ENCODE peak calls at places on chromosomes 12 and 14, in eight cellular contexts. Y is GM23248, O is hepatocyte, X is IMR-90, T is NT2/D1, C is heart left ventricle, J is HAP-1, P is ovary. W is an unnamed sample.

GRCh38 chr12:4278582-4278939 is 5.0 kb downstream of the CCND2 start:
- DNase-seq in J (no peak), O (peak), P (no peak), C (peak), Y (no peak), X (no peak), T (no peak), W (no peak)

GRCh38 chr14:48973136-48973535 is 613.0 kb downstream of the RPS29 start:
- DNase-seq in O (peak), P (no peak), C (no peak), X (peak), T (no peak), J (no peak), Y (peak), W (no peak)

GRCh38 chr14:36662543-36663403 is 1.1 kb downstream of the PAX9 start:
- DNase-seq in J (no peak), T (no peak), X (no peak), O (no peak), C (no peak), Y (peak), P (no peak), W (no peak)

GRCh38 chr14:92692822-92693226 is 55.6 kb downstream of the LGMN start:
- DNase-seq in J (no peak), O (no peak), C (peak), P (peak), Y (peak), T (no peak), X (peak), W (no peak)

GRCh38 chr12:124233041-124233836 is 61.7 kb upstream of the RFLNA start:
- DNase-seq in O (peak), P (no peak), C (no peak), Y (peak), T (no peak), X (peak), J (no peak), W (peak)

GRCh38 chr12:24045816-24046257 is 96.4 kb upstream of the SOX5 start:
- DNase-seq in T (no peak), J (no peak), X (peak), P (no peak), C (peak), Y (no peak), O (peak), W (no peak)

GRCh38 chr12:103884316-103884715 is 43.3 kb upstream of the NT5DC3 start:
- DNase-seq in Y (peak), P (peak), O (peak), C (no peak), J (no peak), X (peak), T (no peak), W (no peak)

GRCh38 chr12:30822385-30823139 is 67.8 kb upstream of the CAPRIN2 start:
- DNase-seq in O (peak), P (peak), T (peak), C (peak), Y (peak), X (peak), J (peak), W (no peak)

GRCh38 chr12:1457901-1458300 is 136.5 kb downstream of the FBXL14 start:
- DNase-seq in O (no peak), T (no peak), X (peak), P (no peak), Y (peak), J (no peak), C (peak), W (no peak)

GRCh38 chr12:11814362-11814761 is 164.9 kb downstream of the ETV6 start:
- DNase-seq in O (peak), X (peak), J (peak), Y (peak), T (no peak), C (no peak), P (no peak), W (peak)

GRCh38 chr12:6451348-6452244 is at the start of gene TAPBPL:
- DNase-seq in T (peak), O (peak), Y (peak), J (no peak), X (peak), C (peak), P (peak), W (peak)

GRCh38 chr14:24887623-24888304 is 162.2 kb downstream of the STXBP6 start:
- DNase-seq in X (peak), P (no peak), O (no peak), T (no peak), Y (peak), C (no peak), J (no peak), W (peak)

GRCh38 chr12:66048843-66049537 is 81.6 kb downstream of the LLPH start:
- DNase-seq in X (peak), P (no peak), T (no peak), Y (peak), O (peak), C (no peak), J (no peak), W (no peak)

GRCh38 chr12:67630373-67631088 is 18.0 kb upstream of the DYRK2 start:
- DNase-seq in T (no peak), O (no peak), Y (no peak), J (peak), X (no peak), P (peak), C (peak), W (peak)

GRCh38 chr12:24780969-24781368 is 167.9 kb downstream of the BCAT1 start:
- DNase-seq in X (peak), O (no peak), P (no peak), Y (peak), C (no peak), J (no peak), T (peak), W (no peak)

GRCh38 chr12:54641554-54641953 is 6.6 kb downstream of the DCD start:
- DNase-seq in Y (no peak), C (no peak), T (no peak), J (no peak), O (no peak), P (no peak), X (no peak), W (no peak)

GRCh38 chr14:101075025-101075800 is 171.7 kb upstream of the RTL1 start:
- DNase-seq in T (no peak), P (no peak), O (no peak), Y (no peak), J (no peak), X (no peak), C (no peak), W (no peak)

GRCh38 chr14:25389948-25390347 is 340.0 kb upstream of the STXBP6 start:
- DNase-seq in Y (no peak), J (no peak), P (no peak), O (no peak), C (no peak), T (no peak), X (no peak), W (no peak)

GRCh38 chr12:75759196-75759595 is 247.8 kb upstream of the KRR1 start:
- DNase-seq in X (no peak), T (no peak), P (no peak), O (no peak), Y (no peak), J (no peak), C (no peak), W (no peak)

GRCh38 chr14:45785240-45785639 is 532.2 kb upstream of the MIS18BP1 start:
- DNase-seq in P (no peak), O (peak), J (no peak), T (no peak), Y (no peak), C (no peak), X (no peak), W (no peak)

GRCh38 chr14:96762650-96763049 is 34.5 kb upstream of the VRK1 start:
- DNase-seq in Y (peak), X (peak), O (peak), C (no peak), P (no peak), T (peak), J (peak), W (peak)

GRCh38 chr12:50394469-50395029 is 1.9 kb downstream of the FAM186A start:
- DNase-seq in O (no peak), X (no peak), P (no peak), T (no peak), C (no peak), J (no peak), Y (peak), W (no peak)

GRCh38 chr14:85634205-85634604 is 104.3 kb downstream of the FLRT2 start:
- DNase-seq in C (no peak), P (no peak), Y (peak), O (no peak), J (no peak), T (no peak), X (no peak), W (no peak)

GRCh38 chr14:52253503-52253902 is 14.0 kb upstream of the PTGDR start:
- DNase-seq in P (no peak), J (peak), O (no peak), T (peak), Y (peak), X (peak), C (no peak), W (no peak)

GRCh38 chr12:121810234-121810817 is 6.5 kb downstream of the SETD1B start:
- DNase-seq in O (no peak), C (no peak), X (no peak), Y (no peak), T (no peak), J (no peak), P (peak), W (no peak)

GRCh38 chr12:106760184-106760531 is 14.3 kb upstream of the RIC8B start:
- DNase-seq in T (peak), P (no peak), C (no peak), Y (no peak), J (peak), O (no peak), X (peak), W (no peak)

GRCh38 chr12:114430306-114430705 is 24.4 kb upstream of the TBX5 start:
- DNase-seq in Y (peak), P (no peak), J (no peak), O (no peak), C (no peak), T (no peak), X (peak), W (no peak)

GRCh38 chr14:59004012-59004411 is 184.5 kb upstream of the DAAM1 start:
- DNase-seq in O (no peak), J (no peak), X (peak), C (no peak), Y (peak), P (no peak), T (no peak), W (no peak)

GRCh38 chr14:62189698-62190097 is 427.5 kb downstream of the SNAPC1 start:
- DNase-seq in Y (peak), P (no peak), X (peak), T (no peak), C (no peak), O (no peak), J (no peak), W (no peak)

GRCh38 chr12:43840338-43840737 is 4.5 kb downstream of the TMEM117 start:
- DNase-seq in X (no peak), P (no peak), J (no peak), O (no peak), C (no peak), Y (no peak), T (no peak), W (no peak)

GRCh38 chr12:6554168-6554989 is 1.5 kb downstream of the IFFO1 start:
- DNase-seq in T (peak), Y (peak), P (peak), C (peak), X (peak), J (peak), O (peak), W (no peak)

GRCh38 chr12:110270125-110270962 is 10.7 kb upstream of the ATP2A2 start:
- DNase-seq in C (peak), X (peak), P (peak), T (no peak), J (peak), O (peak), Y (peak), W (no peak)

GRCh38 chr14:89425931-89426330 is 8.9 kb upstream of the FOXN3 start:
- DNase-seq in T (no peak), O (peak), Y (peak), C (no peak), J (no peak), X (peak), P (no peak), W (peak)

GRCh38 chr12:2959194-2959507 is at the start of gene TEAD4:
- DNase-seq in Y (peak), T (peak), O (peak), J (peak), X (peak), C (peak), P (peak), W (no peak)

GRCh38 chr12:47411961-47412360 is 293.9 kb downstream of the RPAP3 start:
- DNase-seq in C (no peak), Y (peak), O (no peak), J (no peak), X (peak), T (no peak), P (no peak), W (no peak)

GRCh38 chr12:117360222-117360550 is 1.2 kb downstream of the NOS1 start:
- DNase-seq in X (no peak), P (no peak), C (no peak), T (no peak), J (no peak), Y (no peak), O (no peak), W (no peak)
- H3K4me3 ChIP-seq in X (no peak), P (no peak), C (no peak), T (peak), J (no peak), Y (no peak), O (no peak), W (peak)

DNA sequence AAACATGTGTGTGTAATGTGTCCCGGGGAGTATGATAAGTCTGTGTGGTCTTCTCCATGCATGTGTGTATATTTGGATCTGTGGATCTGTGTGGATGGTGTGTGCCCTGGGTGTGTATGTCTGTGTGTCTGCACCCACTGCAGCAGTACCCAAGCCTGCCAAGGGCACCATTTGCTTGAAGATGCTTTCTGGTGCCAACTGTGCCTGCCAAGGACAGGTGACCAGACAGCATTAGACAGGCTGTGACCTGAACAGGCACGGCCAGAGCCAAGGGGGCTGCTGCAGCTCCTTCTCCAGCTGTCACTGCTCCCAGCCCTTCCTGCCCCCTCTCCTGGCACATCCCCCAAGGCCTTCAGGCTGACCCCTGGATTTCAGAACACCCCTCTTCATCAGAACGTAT is 35.0 kb downstream of the DTX1 start:
- DNase-seq in J (no peak), X (no peak), C (no peak), Y (no peak), P (no peak), T (no peak), O (no peak), W (no peak)
- H3K4me3 ChIP-seq in J (no peak), X (no peak), C (no peak), Y (no peak), P (no peak), T (no peak), O (no peak), W (no peak)

GRCh38 chr14:33805593-33805992 is 145.3 kb downstream of the EGLN3 start:
- DNase-seq in C (no peak), P (no peak), Y (no peak), O (no peak), X (no peak), T (no peak), J (no peak), W (no peak)
- H3K4me3 ChIP-seq in C (no peak), P (no peak), Y (no peak), O (no peak), X (no peak), T (no peak), J (no peak), W (no peak)

GRCh38 chr14:69674546-69675245 is 63.3 kb downstream of the SUSD6 start:
- DNase-seq in T (no peak), O (no peak), C (no peak), Y (no peak), J (no peak), X (no peak), P (no peak), W (no peak)

GRCh38 chr14:69675246-69675583 is 63.8 kb downstream of the SUSD6 start:
- DNase-seq in J (no peak), Y (peak), C (no peak), O (no peak), X (no peak), P (no peak), T (no peak), W (no peak)

GRCh38 chr14:69673099-69673498 is 61.7 kb downstream of the SUSD6 start:
- DNase-seq in Y (no peak), X (no peak), C (no peak), J (no peak), O (no peak), T (no peak), P (no peak), W (no peak)

GRCh38 chr14:69672372-69672771 is 61.0 kb downstream of the SUSD6 start:
- DNase-seq in O (no peak), X (no peak), P (no peak), C (no peak), Y (no peak), T (no peak), J (no peak), W (no peak)

DNA sequence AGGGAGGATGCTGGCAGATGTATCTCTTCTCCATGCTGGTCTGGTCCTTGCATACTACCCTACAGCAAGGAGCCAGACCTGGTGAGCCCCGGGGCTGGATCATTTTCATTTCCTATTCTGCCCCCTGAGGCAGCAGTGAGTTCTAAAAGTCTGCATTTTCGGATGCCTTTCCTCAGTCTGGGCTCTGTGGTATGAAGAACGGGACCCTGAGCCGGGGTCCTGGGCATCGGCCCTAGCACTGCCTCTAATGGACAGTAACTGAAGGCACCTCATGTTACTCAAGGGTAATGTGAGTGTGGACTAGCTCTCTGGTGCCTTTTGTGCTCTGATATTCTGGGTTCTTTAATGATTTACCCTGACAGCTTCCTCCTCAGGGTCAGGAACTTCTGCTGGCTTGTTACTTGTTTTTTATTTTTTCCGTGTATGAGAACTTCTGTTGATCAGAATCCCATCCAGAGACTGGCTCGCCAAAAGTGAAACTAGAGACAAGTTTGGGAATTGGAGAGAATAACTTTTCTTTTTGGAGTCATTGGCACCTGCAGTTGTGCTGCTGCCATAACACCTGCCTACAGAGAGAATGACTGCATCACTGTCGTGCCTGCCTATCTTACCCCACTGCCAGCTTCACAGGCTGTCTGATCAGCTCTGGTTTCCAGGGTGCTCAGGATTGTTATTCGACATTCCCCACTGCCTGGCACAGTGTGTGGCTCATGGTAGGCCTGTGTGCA is 62.3 kb downstream of the SUSD6 start:
- DNase-seq in C (no peak), X (no peak), T (no peak), Y (no peak), P (no peak), J (no peak), O (no peak), W (no peak)
- H3K4me3 ChIP-seq in C (no peak), X (no peak), T (no peak), Y (no peak), P (no peak), J (no peak), O (no peak), W (no peak)

GRCh38 chr12:57476993-57477709 is 2.5 kb downstream of the ARHGAP9 start:
- DNase-seq in J (no peak), O (no peak), X (no peak), P (no peak), Y (no peak), T (no peak), C (no peak), W (no peak)
- H3K4me3 ChIP-seq in J (no peak), O (no peak), X (no peak), P (no peak), Y (no peak), T (no peak), C (peak), W (no peak)

W was measured in kidney epithelial cell.